ENCODE peak calls at places on chromosomes 1 and 21, in five cellular contexts. K is left lung, F is OCI-LY7, V is K562, C is epithelial cell of esophagus. L is an unnamed sample.
A peak's percentile ranks its signal among the peaks of the same experiment; 100 is the strongest.

GRCh38 chr1:1419812-1420653 is 1.0 kb downstream of the ANKRD65 start:
- DNase-seq in F (no peak), V (no peak), K (peak; percentile 82), C (no peak), L (no peak)

GRCh38 chr1:185317034-185317885 is at the start of gene IVNS1ABP:
- DNase-seq in K (peak; percentile 97), F (peak; percentile 95), V (peak; percentile 98), C (peak; percentile 97), L (peak; percentile 95)

GRCh38 chr1:165851034-165851658 is 23.7 kb downstream of the UCK2 start:
- DNase-seq in V (no peak), F (peak; percentile 44), K (no peak), C (peak; percentile 83), L (no peak)

GRCh38 chr1:31871703-31872102 is 55.9 kb upstream of the SPOCD1 start:
- DNase-seq in C (no peak), V (no peak), F (no peak), K (no peak), L (no peak)

GRCh38 chr21:16194851-16195251 is 465.1 kb downstream of the USP25 start:
- DNase-seq in C (peak; percentile 23), K (no peak), F (no peak), V (no peak), L (no peak)

GRCh38 chr1:114462341-114462740 is 48.7 kb downstream of the TRIM33 start:
- DNase-seq in C (no peak), K (no peak), V (no peak), F (no peak), L (no peak)

GRCh38 chr21:32604484-32604883 is 7.7 kb downstream of the CFAP298 start:
- DNase-seq in C (no peak), V (no peak), K (no peak), F (no peak), L (no peak)

GRCh38 chr1:202710070-202711025 is at the start of gene SYT2:
- DNase-seq in C (peak; percentile 22), F (no peak), K (peak; percentile 81), V (peak; percentile 81), L (no peak)

GRCh38 chr1:78275456-78275855 is 215.3 kb upstream of the PTGFR start:
- DNase-seq in C (no peak), V (no peak), F (no peak), K (no peak), L (no peak)

GRCh38 chr1:234327577-234328164 is 45.6 kb upstream of the COA6 start:
- DNase-seq in V (no peak), F (no peak), C (no peak), K (no peak), L (no peak)

GRCh38 chr1:107018445-107018844 is 38.0 kb upstream of the PRMT6 start:
- DNase-seq in C (no peak), K (no peak), F (no peak), V (no peak), L (no peak)

GRCh38 chr1:61448017-61448383 is 276.9 kb downstream of the TM2D1 start:
- DNase-seq in K (no peak), V (no peak), C (no peak), F (no peak), L (no peak)

GRCh38 chr1:173393655-173393993 is 83.5 kb upstream of the PRDX6 start:
- DNase-seq in K (no peak), F (no peak), V (no peak), C (peak; percentile 24), L (no peak)

GRCh38 chr1:199089393-199090122 is 450.7 kb downstream of the PTPRC start:
- DNase-seq in K (no peak), V (no peak), C (no peak), F (peak; percentile 76), L (no peak)

GRCh38 chr21:44449473-44450363 is 5.6 kb upstream of the LRRC3 start:
- DNase-seq in C (no peak), V (no peak), F (no peak), K (peak; percentile 74), L (peak; percentile 27)

GRCh38 chr1:5980314-5981008 is 11.8 kb downstream of the NPHP4 start:
- DNase-seq in V (peak; percentile 76), C (peak; percentile 23), F (peak; percentile 29), K (peak; percentile 76), L (no peak)

GRCh38 chr1:184465489-184466146 is 78.8 kb downstream of the C1orf21 start:
- DNase-seq in V (peak; percentile 15), C (no peak), K (peak; percentile 34), F (no peak), L (no peak)

GRCh38 chr1:35062518-35063196 is 16.5 kb upstream of the ZMYM1 start:
- DNase-seq in F (peak; percentile 4), K (no peak), C (no peak), V (no peak), L (no peak)

GRCh38 chr1:227947678-227948492 is at the start of gene WNT9A:
- DNase-seq in V (peak; percentile 99), C (peak; percentile 45), K (peak; percentile 83), F (no peak), L (no peak)

GRCh38 chr1:10714337-10715114 is 81.9 kb downstream of the CASZ1 start:
- DNase-seq in K (no peak), C (no peak), F (no peak), V (no peak), L (no peak)

GRCh38 chr21:34199121-34199910 is 125.9 kb downstream of the MRPS6 start:
- DNase-seq in C (no peak), K (no peak), V (no peak), F (no peak), L (no peak)

GRCh38 chr1:54310439-54311328 is 95.5 kb downstream of the SSBP3 start:
- DNase-seq in C (no peak), K (no peak), F (peak; percentile 41), V (peak; percentile 66), L (no peak)

GRCh38 chr1:8154621-8155052 is 128.5 kb upstream of the ERRFI1 start:
- DNase-seq in V (no peak), C (peak; percentile 88), F (no peak), K (no peak), L (no peak)

GRCh38 chr1:6596886-6597776 is 5.5 kb downstream of the KLHL21 start:
- DNase-seq in C (no peak), K (no peak), V (no peak), F (no peak), L (no peak)

GRCh38 chr1:51297401-51298321 is 32.7 kb downstream of the TTC39A start:
- DNase-seq in F (no peak), V (no peak), K (no peak), C (no peak), L (no peak)

GRCh38 chr1:110515896-110516295 is 3.1 kb downstream of the KCNA10 start:
- DNase-seq in V (no peak), C (peak; percentile 50), K (no peak), F (no peak), L (no peak)

GRCh38 chr1:23787701-23788100 is 3.2 kb upstream of the LYPLA2 start:
- DNase-seq in V (no peak), F (no peak), C (no peak), K (no peak), L (no peak)

GRCh38 chr1:109969430-109969829 is 15.1 kb upstream of the AHCYL1 start:
- DNase-seq in K (no peak), V (no peak), C (peak; percentile 64), F (no peak), L (no peak)

GRCh38 chr1:228842094-228842775 is 107.0 kb downstream of the RHOU start:
- DNase-seq in C (peak; percentile 60), V (peak; percentile 26), K (no peak), F (no peak), L (peak; percentile 85)

GRCh38 chr21:45306453-45306831 is 18.7 kb upstream of the POFUT2 start:
- DNase-seq in F (no peak), V (no peak), K (peak; percentile 67), C (no peak), L (no peak)

GRCh38 chr1:1206376-1207253 is at the start of gene TNFRSF18:
- DNase-seq in F (no peak), V (no peak), C (no peak), K (peak; percentile 86), L (peak; percentile 41)

GRCh38 chr1:166064951-166065350 is 101.8 kb downstream of the FAM78B start:
- DNase-seq in K (no peak), C (no peak), V (no peak), F (no peak), L (no peak)

GRCh38 chr1:207863893-207864535 is 46.9 kb downstream of the CD34 start:
- DNase-seq in F (peak; percentile 72), C (no peak), K (no peak), V (no peak), L (no peak)

GRCh38 chr1:19651141-19651737 is 7.1 kb downstream of the NBL1 start:
- DNase-seq in V (peak; percentile 85), F (peak; percentile 48), C (peak; percentile 43), K (no peak), L (no peak)

GRCh38 chr1:76669146-76669545 is 198.1 kb upstream of the ST6GALNAC5 start:
- DNase-seq in F (no peak), C (no peak), K (no peak), V (no peak), L (no peak)

GRCh38 chr1:165162671-165163241 is 193.8 kb downstream of the LMX1A start:
- DNase-seq in V (no peak), F (no peak), C (peak; percentile 83), K (no peak), L (no peak)

GRCh38 chr1:226443033-226443432 is 35.1 kb upstream of the PARP1 start:
- DNase-seq in V (no peak), C (no peak), K (no peak), F (no peak), L (no peak)

GRCh38 chr1:230476622-230477003 is 50.5 kb upstream of the PGBD5 start:
- DNase-seq in C (no peak), V (no peak), K (no peak), F (no peak), L (no peak)

GRCh38 chr1:23081376-23081775 is 62.1 kb downstream of the KDM1A start:
- DNase-seq in C (peak; percentile 48), K (no peak), F (peak; percentile 21), V (no peak), L (no peak)

GRCh38 chr1:3052501-3052900 is 16.5 kb upstream of the PRDM16 start:
- DNase-seq in V (no peak), F (no peak), K (peak; percentile 45), C (no peak), L (peak; percentile 22)
- TF ChIP-seq CTCF in V (no peak), F (no peak), K (no peak), C (no peak), L (no peak)

GRCh38 chr1:161749509-161750407 is at the start of gene DUSP12:
- DNase-seq in K (peak; percentile 98), V (peak; percentile 86), C (peak; percentile 96), F (peak; percentile 98), L (peak; percentile 88)
- TF ChIP-seq CTCF in K (no peak), V (peak; percentile 38), C (peak; percentile 13), F (peak; percentile 74), L (no peak)

GRCh38 chr1:161095230-161095629 is 2.9 kb upstream of the KLHDC9 start:
- DNase-seq in F (no peak), C (no peak), V (no peak), K (no peak), L (no peak)
- TF ChIP-seq CTCF in F (no peak), C (no peak), V (no peak), K (no peak), L (no peak)

GRCh38 chr1:205121660-205122488 is at the start of gene RBBP5:
- DNase-seq in K (peak; percentile 97), V (peak; percentile 93), C (peak; percentile 98), F (peak; percentile 99), L (peak; percentile 97)
- TF ChIP-seq CTCF in K (peak; percentile 47), V (peak; percentile 99), C (peak; percentile 66), F (peak; percentile 83), L (peak; percentile 65)

L was measured in CD14-positive monocyte.